ENCODE peak calls at places on chromosome 19, in ten cellular contexts. One of them, this sample, is unnamed.

GRCh38 chr19:19523177-19523576 is 5.5 kb upstream of the YJEFN3 start:
- DNase-seq in tibial nerve: no peak
- DNase-seq in Caki2: no peak
- DNase-seq in uterus: no peak
- DNase-seq in anterior cingulate cortex: no peak
- DNase-seq in EL: no peak
- DNase-seq in Right ventricle myocardium superior: no peak
- DNase-seq in activated CD8-positive, alpha-beta memory T cell treated with anti-CD3 and anti-CD28 coated beads, Interleukin-2, amount 10 ng/mL, durations not matched to agents 7 days and 5 days: no peak
- DNase-seq in ACHN: no peak
- DNase-seq in HTR-8/SVneo: no peak
- DNase-seq in this sample: no peak

GRCh38 chr19:17749912-17750317 is 1.4 kb upstream of the FCHO1 start:
- DNase-seq in tibial nerve: no peak
- DNase-seq in Caki2: no peak
- DNase-seq in uterus: no peak
- DNase-seq in anterior cingulate cortex: no peak
- DNase-seq in EL: no peak
- DNase-seq in Right ventricle myocardium superior: no peak
- DNase-seq in activated CD8-positive, alpha-beta memory T cell treated with anti-CD3 and anti-CD28 coated beads, Interleukin-2, amount 10 ng/mL, durations not matched to agents 7 days and 5 days: peak; percentile 55
- DNase-seq in ACHN: no peak
- DNase-seq in HTR-8/SVneo: no peak
- DNase-seq in this sample: no peak

GRCh38 chr19:531009-531752 is 379 bp upstream of the CDC34 start:
- DNase-seq in tibial nerve: peak; percentile 52
- DNase-seq in Caki2: peak; percentile 71
- DNase-seq in uterus: peak; percentile 73
- DNase-seq in anterior cingulate cortex: peak; percentile 33
- DNase-seq in EL: peak; percentile 83
- DNase-seq in Right ventricle myocardium superior: peak; percentile 91
- DNase-seq in activated CD8-positive, alpha-beta memory T cell treated with anti-CD3 and anti-CD28 coated beads, Interleukin-2, amount 10 ng/mL, durations not matched to agents 7 days and 5 days: peak; percentile 90
- DNase-seq in ACHN: peak; percentile 81
- DNase-seq in HTR-8/SVneo: peak; percentile 90
- DNase-seq in this sample: peak; percentile 76

GRCh38 chr19:1650627-1651009 is 1.8 kb downstream of the TCF3 start:
- DNase-seq in tibial nerve: no peak
- DNase-seq in Caki2: no peak
- DNase-seq in uterus: no peak
- DNase-seq in anterior cingulate cortex: no peak
- DNase-seq in EL: peak; percentile 21
- DNase-seq in Right ventricle myocardium superior: no peak
- DNase-seq in activated CD8-positive, alpha-beta memory T cell treated with anti-CD3 and anti-CD28 coated beads, Interleukin-2, amount 10 ng/mL, durations not matched to agents 7 days and 5 days: peak; percentile 52
- DNase-seq in ACHN: no peak
- DNase-seq in HTR-8/SVneo: peak; percentile 25
- DNase-seq in this sample: no peak

GRCh38 chr19:3712663-3713531 is 4.7 kb downstream of the TJP3 start:
- DNase-seq in tibial nerve: no peak
- DNase-seq in Caki2: no peak
- DNase-seq in uterus: no peak
- DNase-seq in anterior cingulate cortex: no peak
- DNase-seq in EL: no peak
- DNase-seq in Right ventricle myocardium superior: no peak
- DNase-seq in activated CD8-positive, alpha-beta memory T cell treated with anti-CD3 and anti-CD28 coated beads, Interleukin-2, amount 10 ng/mL, durations not matched to agents 7 days and 5 days: no peak
- DNase-seq in ACHN: no peak
- DNase-seq in HTR-8/SVneo: no peak
- DNase-seq in this sample: no peak

GRCh38 chr19:13208964-13209796 is 59.0 kb downstream of the IER2 start:
- DNase-seq in tibial nerve: no peak
- DNase-seq in Caki2: no peak
- DNase-seq in uterus: peak; percentile 18
- DNase-seq in anterior cingulate cortex: no peak
- DNase-seq in EL: no peak
- DNase-seq in Right ventricle myocardium superior: no peak
- DNase-seq in activated CD8-positive, alpha-beta memory T cell treated with anti-CD3 and anti-CD28 coated beads, Interleukin-2, amount 10 ng/mL, durations not matched to agents 7 days and 5 days: no peak
- DNase-seq in ACHN: no peak
- DNase-seq in HTR-8/SVneo: no peak
- DNase-seq in this sample: no peak

GRCh38 chr19:53883231-53883661 is 1.2 kb downstream of the PRKCG start:
- DNase-seq in tibial nerve: no peak
- DNase-seq in Caki2: no peak
- DNase-seq in uterus: no peak
- DNase-seq in anterior cingulate cortex: peak; percentile 16
- DNase-seq in EL: no peak
- DNase-seq in Right ventricle myocardium superior: no peak
- DNase-seq in activated CD8-positive, alpha-beta memory T cell treated with anti-CD3 and anti-CD28 coated beads, Interleukin-2, amount 10 ng/mL, durations not matched to agents 7 days and 5 days: no peak
- DNase-seq in ACHN: no peak
- DNase-seq in HTR-8/SVneo: no peak
- DNase-seq in this sample: no peak

GRCh38 chr19:16714702-16715294 is 4.8 kb upstream of the NWD1 start:
- DNase-seq in tibial nerve: peak; percentile 54
- DNase-seq in Caki2: peak; percentile 42
- DNase-seq in uterus: no peak
- DNase-seq in anterior cingulate cortex: peak; percentile 26
- DNase-seq in EL: peak; percentile 47
- DNase-seq in Right ventricle myocardium superior: peak; percentile 61
- DNase-seq in activated CD8-positive, alpha-beta memory T cell treated with anti-CD3 and anti-CD28 coated beads, Interleukin-2, amount 10 ng/mL, durations not matched to agents 7 days and 5 days: peak; percentile 55
- DNase-seq in ACHN: peak; percentile 52
- DNase-seq in HTR-8/SVneo: peak; percentile 80
- DNase-seq in this sample: no peak

GRCh38 chr19:35716985-35717664 is 678 bp upstream of the KMT2B start:
- DNase-seq in tibial nerve: peak; percentile 89
- DNase-seq in Caki2: peak; percentile 94
- DNase-seq in uterus: peak; percentile 95
- DNase-seq in anterior cingulate cortex: peak; percentile 89
- DNase-seq in EL: peak; percentile 88
- DNase-seq in Right ventricle myocardium superior: peak; percentile 97
- DNase-seq in activated CD8-positive, alpha-beta memory T cell treated with anti-CD3 and anti-CD28 coated beads, Interleukin-2, amount 10 ng/mL, durations not matched to agents 7 days and 5 days: peak; percentile 98
- DNase-seq in ACHN: peak; percentile 83
- DNase-seq in HTR-8/SVneo: peak; percentile 88
- DNase-seq in this sample: peak; percentile 75